ENCODE peak calls at places on chromosomes 12 and 14, in nine cellular contexts. W is H9; T is CD8-positive, alpha-beta T cell; B is right atrium auricular region; Y is fibroblast of lung; J is transverse colon; X is kidney; P is body of pancreas; U is A549. E is an unnamed sample. For H3K4me1, the result is how much of the 10 kb centered on the place peaks cover.

GRCh38 chr14:25011095-25011494 is 38.9 kb downstream of the STXBP6 start:
- DNase-seq in Y (no peak), W (no peak), X (no peak), U (no peak), T (no peak), J (no peak), B (no peak), P (no peak), E (no peak)

GRCh38 chr12:6961695-6962284 is 8.7 kb downstream of the PHB2 start:
- DNase-seq in Y (peak), J (peak), X (peak), W (peak), U (peak), B (peak), T (no peak), P (peak), E (peak)

GRCh38 chr12:42421844-42422779 is 96.1 kb downstream of the PPHLN1 start:
- DNase-seq in J (no peak), B (no peak), Y (peak), T (no peak), W (no peak), X (no peak), P (no peak), U (no peak), E (no peak)

GRCh38 chr12:60174476-60174875 is 578.6 kb downstream of the SLC16A7 start:
- DNase-seq in X (no peak), W (no peak), B (no peak), P (no peak), J (no peak), Y (peak), T (no peak), U (no peak), E (no peak)

GRCh38 chr12:114690267-114691135 is 6.5 kb upstream of the TBX3 start:
- DNase-seq in J (no peak), B (no peak), X (no peak), U (no peak), W (no peak), T (no peak), P (no peak), Y (no peak), E (no peak)

GRCh38 chr14:103027451-103027850 is 29.9 kb downstream of the CDC42BPB start:
- DNase-seq in P (no peak), J (no peak), Y (no peak), X (no peak), B (no peak), W (no peak), U (no peak), T (no peak), E (no peak)

GRCh38 chr12:51592034-51592705 is 1.1 kb downstream of the SCN8A start:
- DNase-seq in W (no peak), B (no peak), J (no peak), T (no peak), X (peak), U (no peak), P (no peak), Y (peak), E (no peak)

GRCh38 chr14:75578786-75579781 is 664 bp downstream of the FLVCR2 start:
- DNase-seq in W (no peak), T (no peak), X (peak), U (peak), B (peak), J (peak), Y (no peak), P (peak), E (no peak)

GRCh38 chr12:89831696-89832095 is 123.1 kb upstream of the ATP2B1 start:
- DNase-seq in P (no peak), X (no peak), U (no peak), T (no peak), J (no peak), Y (no peak), B (no peak), W (no peak), E (no peak)

GRCh38 chr14:61568572-61569011 is 126.7 kb upstream of the HIF1A start:
- DNase-seq in Y (no peak), W (peak), P (peak), U (no peak), B (peak), X (peak), T (peak), J (peak), E (no peak)

GRCh38 chr12:111482464-111482863 is 76.7 kb downstream of the SH2B3 start:
- DNase-seq in U (no peak), B (no peak), T (no peak), X (no peak), J (no peak), W (no peak), Y (no peak), P (no peak), E (no peak)

GRCh38 chr14:97166497-97166896 is 369.3 kb downstream of the VRK1 start:
- DNase-seq in U (no peak), W (no peak), Y (no peak), T (no peak), P (no peak), B (no peak), J (no peak), X (no peak), E (no peak)

GRCh38 chr14:97159124-97159523 is 361.9 kb downstream of the VRK1 start:
- DNase-seq in U (no peak), W (no peak), P (no peak), X (no peak), B (no peak), Y (no peak), T (no peak), J (no peak), E (no peak)

GRCh38 chr14:97158102-97158501 is 360.9 kb downstream of the VRK1 start:
- DNase-seq in B (no peak), Y (no peak), X (no peak), J (no peak), W (no peak), T (no peak), U (no peak), P (no peak), E (no peak)

GRCh38 chr14:97162621-97163020 is 365.4 kb downstream of the VRK1 start:
- DNase-seq in X (no peak), B (no peak), P (no peak), T (no peak), J (no peak), W (no peak), Y (no peak), U (no peak), E (no peak)

DNA sequence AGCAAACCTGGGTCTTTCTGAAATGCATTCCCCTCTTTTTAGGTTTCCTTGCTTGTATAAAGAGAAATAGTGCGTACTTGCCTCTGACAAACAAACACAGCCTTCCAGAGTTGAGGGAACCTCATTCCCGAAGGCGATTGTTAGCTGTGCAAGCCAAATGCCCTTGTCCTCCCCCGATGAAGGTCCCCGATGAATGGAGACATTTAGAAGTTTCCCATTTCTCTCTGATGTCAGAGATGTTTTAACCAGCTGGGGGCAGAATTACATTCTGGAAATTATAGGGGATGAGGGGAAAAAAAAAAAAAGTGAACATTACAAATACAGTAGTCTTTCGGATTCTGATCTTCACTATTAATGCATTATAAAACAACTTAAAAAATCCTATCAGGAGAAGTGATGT is 366.8 kb downstream of the VRK1 start:
- DNase-seq in Y (no peak), T (no peak), J (no peak), P (no peak), U (no peak), B (no peak), X (no peak), W (no peak), E (no peak)
- TF ChIP-seq CTCF in Y (no peak), T (no peak), J (no peak), P (no peak), U (peak), B (no peak), X (no peak), W (no peak), E (no peak)

GRCh38 chr12:116148844-116149243 is 128.6 kb downstream of the MED13L start:
- DNase-seq in U (no peak), Y (no peak), W (no peak), P (no peak), B (no peak), T (no peak), J (no peak), X (no peak), E (no peak)
- H3K4me1 ChIP-seq in U (half or more), Y (under half), W (under half), P (under half), B (under half), T (under half), J (under half), X (under half), E (under half)

GRCh38 chr14:104694991-104695659 is 5.7 kb downstream of the INF2 start:
- DNase-seq in W (no peak), X (no peak), U (no peak), Y (peak), B (no peak), P (no peak), J (peak), T (peak), E (no peak)

GRCh38 chr14:104695660-104696000 is 6.2 kb downstream of the INF2 start:
- DNase-seq in X (no peak), W (no peak), B (no peak), P (no peak), T (no peak), Y (no peak), U (no peak), J (no peak), E (no peak)

GRCh38 chr14:104693482-104694431 is 4.3 kb downstream of the INF2 start:
- DNase-seq in U (no peak), P (no peak), B (no peak), W (no peak), J (no peak), Y (no peak), T (no peak), X (no peak), E (no peak)

GRCh38 chr14:104692939-104693315 is 3.5 kb downstream of the INF2 start:
- DNase-seq in Y (no peak), X (no peak), U (no peak), W (no peak), T (no peak), P (no peak), J (no peak), B (no peak), E (no peak)

DNA sequence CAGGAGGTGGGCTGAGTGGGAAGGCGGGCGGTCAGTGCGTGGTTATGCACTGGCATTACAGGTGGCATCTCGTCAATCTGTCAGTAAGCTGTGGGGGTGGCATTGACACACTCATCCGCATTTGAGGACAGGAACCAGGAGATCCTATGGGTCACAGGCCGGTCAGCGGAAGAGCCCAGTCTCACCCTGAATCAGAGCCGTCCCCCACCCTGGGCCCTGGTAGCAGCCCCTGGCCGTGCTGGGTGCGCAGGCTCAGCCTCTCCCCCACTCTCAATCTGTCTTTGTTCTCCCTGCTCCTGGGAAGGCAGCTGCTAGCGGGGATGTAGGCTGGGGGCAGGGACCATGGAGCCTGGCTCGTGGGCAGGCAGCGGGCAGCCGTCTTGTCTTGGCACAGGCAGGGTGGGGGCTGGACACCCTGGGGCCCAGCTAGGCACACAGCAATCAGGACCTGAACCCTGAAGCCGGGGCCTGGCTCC is 5.1 kb downstream of the INF2 start:
- DNase-seq in W (no peak), Y (no peak), T (no peak), B (no peak), U (no peak), J (no peak), P (no peak), X (no peak), E (no peak)
- TF ChIP-seq CTCF in W (no peak), Y (no peak), T (no peak), B (no peak), U (no peak), J (no peak), P (no peak), X (no peak), E (no peak)

DNA sequence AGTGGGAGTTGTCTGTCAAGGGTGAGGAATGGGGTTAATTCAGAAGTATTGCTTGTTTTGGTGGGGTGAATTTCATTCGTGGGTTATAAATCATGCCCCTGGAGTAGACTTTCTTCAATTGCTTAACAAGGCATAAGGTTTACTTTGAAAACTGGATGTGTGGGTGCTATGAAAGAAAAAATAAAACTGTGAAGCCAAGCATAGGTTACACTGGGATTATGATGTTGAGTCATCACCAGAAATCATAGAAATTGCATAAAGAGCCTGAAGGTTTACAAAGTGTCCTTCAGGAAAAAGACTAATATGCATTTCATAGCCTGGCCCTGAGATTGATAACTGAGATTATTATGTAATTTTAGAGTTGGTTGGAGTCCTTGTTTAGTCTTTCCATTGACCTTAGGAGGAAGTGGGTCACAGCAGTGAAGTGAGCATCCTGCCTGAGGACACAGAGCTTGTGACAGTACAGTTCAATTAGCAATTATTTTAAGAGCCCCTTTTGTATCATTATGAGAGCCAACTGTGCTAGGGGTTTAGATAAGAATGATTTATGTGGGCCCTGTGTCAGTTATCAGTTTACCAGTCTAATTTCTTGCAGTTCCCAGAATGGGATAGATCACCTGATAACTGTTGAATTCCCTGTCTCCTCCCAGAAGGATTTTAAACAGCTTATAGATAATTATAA is 13.6 kb downstream of the LRRK2 start:
- DNase-seq in T (no peak), B (no peak), J (no peak), U (no peak), Y (no peak), X (no peak), W (no peak), P (no peak), E (no peak)
- H3K4me1 ChIP-seq in T (under half), B (under half), J (under half), U (under half), Y (under half), X (under half), W (under half), P (under half), E (under half)

E was measured in ascending aorta.